ENCODE peak calls at places on chromosome 16, in six cellular contexts. O is mucosa of gallbladder; B is occipital lobe; Q is fibroblast of the aortic adventitia; V is stimulated activated CD8-positive, alpha-beta memory T cell treated with anti-CD3 and anti-CD28 coated beads, Interleukin-15, amount 100 ng/mL, for 1 hour; A is iPS DF 6.9. I is an unnamed sample.

GRCh38 chr16:89375021-89375420 is 115.3 kb downstream of the ANKRD11 start:
- DNase-seq in O (no peak), V (no peak), B (no peak), A (no peak), Q (no peak), I (no peak)

GRCh38 chr16:4241601-4242270 is at the start of gene SRL:
- DNase-seq in B (no peak), Q (no peak), A (no peak), V (no peak), O (no peak), I (no peak)

GRCh38 chr16:14489460-14489859 is 140.6 kb downstream of the PARN start:
- DNase-seq in A (no peak), B (no peak), Q (peak; percentile 21), O (no peak), V (no peak), I (no peak)

GRCh38 chr16:27406729-27407128 is 4.8 kb downstream of the IL21R start:
- DNase-seq in V (no peak), O (no peak), B (no peak), A (no peak), Q (no peak), I (no peak)

GRCh38 chr16:14249291-14250032 is 178.3 kb downstream of the MRTFB start:
- DNase-seq in Q (peak; percentile 71), B (peak; percentile 5), O (peak; percentile 26), A (peak; percentile 13), V (peak; percentile 23), I (no peak)

GRCh38 chr16:75377971-75378386 is 55.3 kb downstream of the CFDP1 start:
- DNase-seq in B (no peak), O (no peak), V (no peak), Q (peak; percentile 83), A (no peak), I (no peak)

GRCh38 chr16:51048544-51048943 is 102.5 kb downstream of the SALL1 start:
- DNase-seq in B (no peak), O (no peak), Q (no peak), A (no peak), V (no peak), I (no peak)

GRCh38 chr16:4200781-4201137 is 41.1 kb downstream of the SRL start:
- DNase-seq in B (no peak), A (no peak), V (no peak), O (no peak), Q (peak; percentile 56), I (no peak)

GRCh38 chr16:325375-326155 is 27.0 kb downstream of the AXIN1 start:
- DNase-seq in V (no peak), O (no peak), B (no peak), A (no peak), Q (no peak), I (no peak)

GRCh38 chr16:11681526-11681925 is 13.3 kb downstream of the SNN start:
- DNase-seq in V (no peak), O (no peak), A (no peak), Q (no peak), B (no peak), I (no peak)

GRCh38 chr16:87363771-87364476 is 19.7 kb downstream of the FBXO31 start:
- DNase-seq in A (no peak), O (peak; percentile 42), Q (peak; percentile 61), B (no peak), V (no peak), I (no peak)